ENCODE peak calls at places on chromosomes 6 and 20, in five cellular contexts. Z is WERI-Rb-1, H is epithelial cell of prostate, X is RWPE1, B is neural progenitor cell. I is an unnamed sample.

GRCh38 chr20:34895465-34895864 is 19.1 kb downstream of the ACSS2 start:
- DNase-seq in Z (no peak), H (no peak), X (no peak), B (no peak), I (no peak)

GRCh38 chr6:53611342-53611741 is 54.2 kb downstream of the KLHL31 start:
- DNase-seq in Z (no peak), H (no peak), X (no peak), B (no peak), I (no peak)

GRCh38 chr20:8155848-8156602 is 24.0 kb downstream of the PLCB1 start:
- DNase-seq in Z (no peak), H (no peak), X (no peak), B (no peak), I (no peak)

GRCh38 chr20:60137657-60138245 is 179.5 kb downstream of the CDH26 start:
- DNase-seq in Z (peak), H (no peak), X (peak), B (peak), I (no peak)

GRCh38 chr6:34094474-34095135 is 51.3 kb downstream of the GRM4 start:
- DNase-seq in Z (no peak), H (no peak), X (no peak), B (no peak), I (no peak)

GRCh38 chr6:50271266-50271665 is 221.5 kb upstream of the DEFB112 start:
- DNase-seq in Z (no peak), H (no peak), X (no peak), B (no peak), I (no peak)

GRCh38 chr6:138869343-138869742 is 73.5 kb downstream of the ECT2L start:
- DNase-seq in Z (no peak), H (no peak), X (no peak), B (peak), I (no peak)

GRCh38 chr20:46192376-46192944 is 74.3 kb downstream of the CD40 start:
- DNase-seq in Z (peak), H (no peak), X (no peak), B (peak), I (no peak)

GRCh38 chr20:47205577-47206123 is 150.8 kb downstream of the ZMYND8 start:
- DNase-seq in Z (peak), H (peak), X (peak), B (peak), I (no peak)

GRCh38 chr20:50533464-50533863 is 23.3 kb downstream of the PTPN1 start:
- DNase-seq in Z (no peak), H (no peak), X (no peak), B (no peak), I (no peak)

GRCh38 chr6:46923476-46923875 is 1.7 kb upstream of the ADGRF5 start:
- DNase-seq in Z (no peak), H (no peak), X (no peak), B (no peak), I (no peak)

DNA sequence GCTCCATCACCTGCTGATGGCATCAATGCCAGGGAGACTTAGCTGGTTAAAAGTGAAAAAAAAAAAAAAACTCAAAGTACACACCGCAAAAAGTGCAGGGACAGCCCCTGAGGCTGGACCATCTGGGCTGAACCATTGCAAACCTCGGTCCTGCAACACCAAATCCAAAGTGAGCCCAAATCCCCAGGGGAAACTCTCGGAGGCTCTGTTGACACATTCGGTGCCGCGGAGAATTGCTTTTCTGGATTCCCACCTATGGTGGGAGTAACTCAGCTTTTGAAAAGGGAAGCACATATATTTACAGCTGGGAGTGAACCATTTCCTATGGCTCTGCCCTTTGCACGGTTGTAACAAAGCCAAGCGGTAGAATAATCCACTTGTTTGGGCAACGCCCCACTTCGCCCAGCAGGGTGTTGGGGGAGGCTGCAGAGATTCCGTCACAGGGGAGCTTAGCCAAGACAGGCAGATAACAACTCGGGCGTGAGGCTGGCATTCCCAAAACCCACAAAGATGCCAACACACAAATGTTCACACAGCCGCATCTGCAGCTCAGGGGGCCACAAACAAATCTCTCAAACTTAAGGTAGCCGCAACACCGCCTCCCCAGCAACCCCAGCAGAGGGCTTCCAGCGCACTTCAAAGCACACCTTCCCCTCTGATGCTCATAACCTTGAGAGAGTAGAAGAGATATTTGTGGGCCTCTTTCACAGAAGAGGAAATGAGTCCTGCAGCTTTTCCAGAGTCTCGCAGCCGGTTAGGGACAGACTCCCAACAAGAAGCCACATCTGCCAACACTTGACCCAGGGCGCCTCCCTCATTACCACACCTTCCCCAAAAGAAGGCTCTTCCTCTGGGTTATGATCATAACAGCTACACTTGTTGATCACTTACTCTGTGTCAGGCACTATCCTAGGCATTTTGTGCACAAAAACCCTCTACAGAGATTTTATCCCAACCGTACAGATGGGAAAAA is 11.4 kb downstream of the ZC3H12D start:
- DNase-seq in Z (no peak), H (no peak), X (no peak), B (peak), I (no peak)
- H3K27ac ChIP-seq in Z (no peak), H (no peak), X (peak), B (no peak), I (no peak)

GRCh38 chr6:146803601-146804000 is 204.8 kb downstream of the ADGB start:
- DNase-seq in Z (no peak), H (no peak), X (no peak), B (no peak), I (peak)
- H3K27ac ChIP-seq in Z (no peak), H (no peak), X (no peak), B (no peak), I (no peak)

GRCh38 chr20:53774487-53775203 is 181.0 kb upstream of the ZNF217 start:
- DNase-seq in Z (no peak), H (no peak), X (peak), B (no peak), I (no peak)
- H3K27ac ChIP-seq in Z (no peak), H (peak), X (peak), B (no peak), I (peak)

DNA sequence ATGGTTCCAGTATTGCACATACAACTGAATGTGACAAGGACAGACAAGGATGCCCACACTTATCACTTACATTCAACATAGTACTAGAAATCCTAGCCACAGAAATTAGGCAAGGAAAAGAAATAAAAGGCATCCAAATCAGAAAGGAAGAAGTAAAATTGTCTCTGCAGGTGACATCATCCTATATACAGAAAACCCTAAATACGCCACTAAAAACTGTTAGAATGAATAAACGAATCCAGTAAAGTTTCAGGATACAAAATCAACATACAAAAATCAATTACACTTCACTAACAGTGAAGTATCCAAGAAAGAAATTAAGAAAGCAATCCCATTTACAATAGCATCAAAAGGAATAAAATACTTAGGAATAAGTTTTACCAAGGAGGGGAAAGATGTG is 66.1 kb downstream of the FAM217A start:
- DNase-seq in Z (no peak), H (no peak), X (no peak), B (no peak), I (no peak)
- H3K27ac ChIP-seq in Z (no peak), H (no peak), X (no peak), B (no peak), I (no peak)

I was measured in pancreas.